ENCODE peak calls at places on chromosomes 5 and 9, in six cellular contexts. E is H1, B is Peyer's patch, J is left lung, Q is adrenal gland, M is osteoblast. L is an unnamed sample. For H3K36me3 and H3K27me3, the result is how much of the 10 kb centered on the place peaks cover.

GRCh38 chr5:17355585-17356346 is 138.3 kb downstream of the BASP1 start:
- DNase-seq in E (no peak), B (no peak), J (no peak), Q (no peak), M (no peak), L (peak)

GRCh38 chr5:167861134-167861930 is 430.1 kb upstream of the WWC1 start:
- DNase-seq in E (peak), B (no peak), J (no peak), Q (no peak), M (no peak), L (no peak)

GRCh38 chr5:107937198-107937597 is 266.5 kb upstream of the EFNA5 start:
- DNase-seq in E (no peak), B (no peak), J (no peak), Q (no peak), M (no peak), L (no peak)

GRCh38 chr5:107277485-107278040 is 393.2 kb downstream of the EFNA5 start:
- DNase-seq in E (no peak), B (no peak), J (no peak), Q (no peak), M (no peak), L (no peak)

GRCh38 chr9:116061546-116062205 is 91.9 kb upstream of the PAPPA start:
- DNase-seq in E (no peak), B (no peak), J (no peak), Q (no peak), M (no peak), L (no peak)

GRCh38 chr5:174501461-174502069 is 222.8 kb upstream of the MSX2 start:
- DNase-seq in E (no peak), B (no peak), J (no peak), Q (no peak), M (peak), L (no peak)

GRCh38 chr5:131916481-131916880 is 29.0 kb downstream of the MEIKIN start:
- DNase-seq in E (no peak), B (no peak), J (no peak), Q (no peak), M (no peak), L (no peak)

GRCh38 chr9:15235658-15236057 is 71.4 kb downstream of the TTC39B start:
- DNase-seq in E (no peak), B (no peak), J (no peak), Q (no peak), M (no peak), L (no peak)

GRCh38 chr5:138276402-138277054 is 2.1 kb upstream of the GFRA3 start:
- DNase-seq in E (no peak), B (no peak), J (no peak), Q (no peak), M (no peak), L (no peak)

GRCh38 chr5:128838631-128839030 is 126.7 kb upstream of the SLC27A6 start:
- DNase-seq in E (no peak), B (no peak), J (no peak), Q (no peak), M (no peak), L (no peak)

GRCh38 chr9:26033346-26033745 is 355.1 kb upstream of the TUSC1 start:
- DNase-seq in E (no peak), B (no peak), J (no peak), Q (no peak), M (no peak), L (no peak)

GRCh38 chr5:121175986-121176385 is 675.7 kb upstream of the FTMT start:
- DNase-seq in E (no peak), B (no peak), J (no peak), Q (no peak), M (no peak), L (no peak)

DNA sequence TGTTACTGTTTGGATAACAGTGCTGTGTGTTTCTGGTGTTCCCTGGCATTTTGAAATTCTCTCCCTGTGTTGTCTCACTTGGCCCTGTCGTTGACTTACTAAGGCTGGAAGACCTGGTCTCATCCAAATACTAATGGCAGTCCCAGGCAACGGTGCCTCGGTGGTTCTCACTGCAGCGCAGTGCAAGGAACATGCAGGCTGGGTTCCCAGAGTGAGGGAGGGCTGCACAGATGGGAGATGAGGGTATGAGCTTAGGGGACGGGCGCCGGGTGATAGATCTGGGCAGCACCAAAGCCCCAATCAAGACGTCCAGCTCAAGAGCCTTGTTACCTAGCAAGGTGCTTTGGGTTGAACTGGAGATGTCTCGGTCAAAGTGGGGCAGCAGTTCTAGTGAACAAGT is 11.0 kb downstream of the CCT5 start:
- DNase-seq in E (no peak), B (no peak), J (no peak), Q (no peak), M (no peak), L (no peak)
- H3K36me3 ChIP-seq in E (half or more), B (under half), J (half or more), Q (under half), M (half or more), L (under half)

DNA sequence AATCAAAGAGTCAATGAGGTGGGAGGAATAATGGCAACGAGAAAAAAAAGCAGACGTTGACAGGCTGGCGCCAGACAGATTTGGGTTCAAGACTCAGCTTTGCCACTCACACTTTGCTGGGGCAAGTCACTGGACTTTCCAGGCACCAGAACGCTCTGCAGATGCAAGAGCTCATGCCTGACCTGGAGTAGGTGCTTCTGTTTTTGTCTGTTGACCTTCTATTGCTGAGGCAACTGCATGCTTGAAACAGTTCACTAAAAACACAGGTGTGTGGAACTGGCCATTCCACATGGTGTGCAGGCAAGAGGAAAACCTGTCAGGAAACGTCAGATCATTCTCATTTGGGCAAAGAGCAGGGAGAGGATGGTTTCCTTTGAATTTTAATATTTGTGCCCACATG is 161.2 kb upstream of the SMIM23 start:
- DNase-seq in E (no peak), B (no peak), J (no peak), Q (no peak), M (peak), L (no peak)
- H3K27me3 ChIP-seq in E (half or more), B (under half), J (under half), Q (under half), M (under half), L (under half)

GRCh38 chr9:91768977-91769916 is 180.8 kb downstream of the ROR2 start:
- DNase-seq in E (no peak), B (no peak), J (no peak), Q (no peak), M (no peak), L (no peak)
- H3K36me3 ChIP-seq in E (under half), B (under half), J (under half), Q (under half), M (under half), L (under half)

GRCh38 chr5:77970891-77971290 is 194.8 kb upstream of the TBCA start:
- DNase-seq in E (no peak), B (no peak), J (no peak), Q (no peak), M (no peak), L (no peak)

GRCh38 chr5:77972545-77973252 is 196.6 kb upstream of the TBCA start:
- DNase-seq in E (no peak), B (no peak), J (no peak), Q (no peak), M (no peak), L (no peak)

GRCh38 chr5:77974576-77974975 is 198.4 kb upstream of the TBCA start:
- DNase-seq in E (no peak), B (no peak), J (no peak), Q (no peak), M (no peak), L (no peak)

GRCh38 chr5:77971965-77972544 is 195.9 kb upstream of the TBCA start:
- DNase-seq in E (no peak), B (no peak), J (no peak), Q (no peak), M (no peak), L (no peak)

DNA sequence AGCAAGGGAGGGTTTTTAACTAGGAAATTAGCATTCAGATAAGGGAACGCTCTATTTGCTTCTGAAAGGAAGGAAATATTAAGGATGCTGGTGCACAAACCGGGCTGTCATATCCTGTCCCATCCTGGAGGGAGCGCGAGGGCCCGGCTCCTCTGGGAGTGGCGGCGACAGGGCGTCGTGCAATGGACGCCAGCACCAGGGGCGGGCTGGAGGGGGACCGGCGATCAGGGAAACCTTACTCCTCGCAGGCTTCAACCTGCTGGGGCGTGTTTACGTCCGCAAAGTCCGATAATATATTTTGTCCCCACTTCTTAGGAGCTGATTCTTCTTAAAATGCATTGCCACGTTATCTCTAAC is 197.1 kb upstream of the TBCA start:
- DNase-seq in E (no peak), B (no peak), J (no peak), Q (no peak), M (no peak), L (no peak)
- H3K27me3 ChIP-seq in E (half or more), B (under half), J (half or more), Q (under half), M (half or more), L (under half)

GRCh38 chr9:92850898-92851297 is 26.9 kb downstream of the ZNF484 start:
- DNase-seq in E (no peak), B (no peak), J (no peak), Q (no peak), M (no peak), L (no peak)
- H3K36me3 ChIP-seq in E (half or more), B (under half), J (half or more), Q (under half), M (half or more), L (under half)

GRCh38 chr5:1001406-1002270 is 7.0 kb upstream of the NKD2 start:
- DNase-seq in E (peak), B (no peak), J (peak), Q (peak), M (peak), L (no peak)
- H3K27me3 ChIP-seq in E (under half), B (under half), J (under half), Q (under half), M (half or more), L (half or more)